ENCODE peak calls at places on chromosome 2, in ten cellular contexts. B is activated CD4-positive, alpha-beta T cell treated with anti-CD3 and anti-CD28 coated beads, Interleukin-2, amount 10 ng/mL, durations not matched to agents 7 days and 5 days; Z is HFF-Myc; W is A549; V is K562; A is activated CD8-positive, alpha-beta memory T cell treated with anti-CD3 and anti-CD28 coated beads, Interleukin-2, amount 50 U/mL, for 48 hours; N is nephron progenitor cell; G is foreskin fibroblast; Q is C1 segment of cervical spinal cord; F is stimulated activated CD4-positive, alpha-beta T cell treated with anti-CD3 and anti-CD28 coated beads, TNF-alpha, amount 100 ng/mL, for 4 hours. O is an unnamed sample.

GRCh38 chr2:165044505-165045303 is 89.4 kb upstream of the SLC38A11 start:
- DNase-seq in B (no peak), Z (no peak), W (no peak), V (no peak), A (no peak), N (no peak), G (no peak), Q (no peak), F (no peak), O (no peak)

GRCh38 chr2:231780123-231780908 is 766 bp downstream of the PDE6D start:
- DNase-seq in B (peak), Z (no peak), W (no peak), V (peak), A (peak), N (peak), G (peak), Q (no peak), F (no peak), O (no peak)

GRCh38 chr2:217901826-217902225 is 101.0 kb downstream of the TNS1 start:
- DNase-seq in B (no peak), Z (no peak), W (peak), V (no peak), A (no peak), N (no peak), G (peak), Q (no peak), F (no peak), O (no peak)

GRCh38 chr2:69993048-69993565 is 31.7 kb upstream of the ASPRV1 start:
- DNase-seq in B (no peak), Z (no peak), W (no peak), V (no peak), A (no peak), N (no peak), G (no peak), Q (no peak), F (no peak), O (no peak)

GRCh38 chr2:88239781-88240180 is 69.6 kb downstream of the THNSL2 start:
- DNase-seq in B (no peak), Z (no peak), W (no peak), V (peak), A (no peak), N (no peak), G (no peak), Q (no peak), F (no peak), O (no peak)

GRCh38 chr2:142796161-142796560 is 81.3 kb upstream of the KYNU start:
- DNase-seq in B (no peak), Z (no peak), W (no peak), V (no peak), A (no peak), N (no peak), G (no peak), Q (no peak), F (no peak), O (no peak)

GRCh38 chr2:156319811-156320490 is 12.6 kb downstream of the NR4A2 start:
- DNase-seq in B (no peak), Z (no peak), W (no peak), V (peak), A (no peak), N (no peak), G (peak), Q (peak), F (no peak), O (no peak)

GRCh38 chr2:161651547-161651946 is 27.3 kb downstream of the SLC4A10 start:
- DNase-seq in B (no peak), Z (no peak), W (no peak), V (no peak), A (no peak), N (no peak), G (no peak), Q (no peak), F (no peak), O (no peak)

GRCh38 chr2:164151518-164151917 is 415.7 kb upstream of the FIGN start:
- DNase-seq in B (no peak), Z (no peak), W (no peak), V (no peak), A (no peak), N (no peak), G (no peak), Q (no peak), F (no peak), O (no peak)

GRCh38 chr2:96962567-96963203 is 23.7 kb downstream of the FAM178B start:
- DNase-seq in B (peak), Z (no peak), W (no peak), V (no peak), A (no peak), N (no peak), G (no peak), Q (no peak), F (no peak), O (peak)

GRCh38 chr2:222298311-222299150 is at the start of gene PAX3:
- DNase-seq in B (no peak), Z (no peak), W (no peak), V (no peak), A (no peak), N (peak), G (peak), Q (peak), F (no peak), O (no peak)

GRCh38 chr2:38720613-38721241 is 30.4 kb downstream of the SRSF7 start:
- DNase-seq in B (no peak), Z (peak), W (no peak), V (no peak), A (no peak), N (no peak), G (peak), Q (no peak), F (no peak), O (no peak)

GRCh38 chr2:111117666-111118454 is 2.9 kb upstream of the BCL2L11 start:
- DNase-seq in B (peak), Z (no peak), W (peak), V (no peak), A (peak), N (peak), G (peak), Q (no peak), F (peak), O (no peak)

GRCh38 chr2:10721344-10722251 is at the start of gene ATP6V1C2:
- DNase-seq in B (no peak), Z (no peak), W (peak), V (peak), A (peak), N (peak), G (peak), Q (no peak), F (no peak), O (no peak)

GRCh38 chr2:60633615-60634014 is 80.2 kb upstream of the BCL11A start:
- DNase-seq in B (no peak), Z (no peak), W (no peak), V (no peak), A (no peak), N (no peak), G (no peak), Q (no peak), F (no peak), O (no peak)

GRCh38 chr2:24409700-24410556 is 49.6 kb upstream of the ITSN2 start:
- DNase-seq in B (peak), Z (peak), W (peak), V (peak), A (no peak), N (peak), G (peak), Q (no peak), F (no peak), O (no peak)

GRCh38 chr2:240586919-240587800 is 626 bp downstream of the CAPN10 start:
- DNase-seq in B (peak), Z (no peak), W (no peak), V (no peak), A (peak), N (peak), G (peak), Q (no peak), F (peak), O (no peak)

GRCh38 chr2:190592831-190593230 is 56.1 kb upstream of the NAB1 start:
- DNase-seq in B (no peak), Z (no peak), W (no peak), V (no peak), A (no peak), N (no peak), G (no peak), Q (no peak), F (no peak), O (no peak)

GRCh38 chr2:127121776-127122176 is 14.8 kb upstream of the BIN1 start:
- DNase-seq in B (no peak), Z (no peak), W (no peak), V (peak), A (peak), N (no peak), G (peak), Q (no peak), F (no peak), O (no peak)

GRCh38 chr2:112888350-112888749 is 22.6 kb upstream of the IL37 start:
- DNase-seq in B (no peak), Z (no peak), W (no peak), V (no peak), A (no peak), N (no peak), G (no peak), Q (no peak), F (no peak), O (no peak)

GRCh38 chr2:196899976-196900375 is 26.5 kb downstream of the PGAP1 start:
- DNase-seq in B (no peak), Z (no peak), W (no peak), V (no peak), A (no peak), N (no peak), G (no peak), Q (no peak), F (no peak), O (no peak)

GRCh38 chr2:171592026-171592555 is 69.8 kb downstream of the CYBRD1 start:
- DNase-seq in B (no peak), Z (no peak), W (no peak), V (no peak), A (no peak), N (no peak), G (peak), Q (no peak), F (no peak), O (no peak)

GRCh38 chr2:207472343-207473202 is 57.2 kb upstream of the CREB1 start:
- DNase-seq in B (no peak), Z (no peak), W (no peak), V (no peak), A (no peak), N (no peak), G (peak), Q (no peak), F (no peak), O (no peak)

GRCh38 chr2:30074023-30074422 is 72.8 kb upstream of the YPEL5 start:
- DNase-seq in B (no peak), Z (no peak), W (no peak), V (no peak), A (no peak), N (no peak), G (peak), Q (no peak), F (no peak), O (no peak)

GRCh38 chr2:73075477-73076373 is 4.2 kb upstream of the SFXN5 start:
- DNase-seq in B (no peak), Z (no peak), W (no peak), V (no peak), A (no peak), N (no peak), G (peak), Q (peak), F (no peak), O (no peak)

GRCh38 chr2:37992631-37993030 is 67.5 kb downstream of the RMDN2 start:
- DNase-seq in B (no peak), Z (no peak), W (no peak), V (no peak), A (no peak), N (no peak), G (no peak), Q (no peak), F (no peak), O (no peak)

O was measured in activated CD4-positive, CD25-positive, alpha-beta regulatory T cell.